ENCODE peak calls at places on chromosomes 5 and 9, in four cellular contexts. N is psoas muscle, G is ovary, M is OCI-LY7. Q is an unnamed sample.

GRCh38 chr9:91047529-91047928 is 245.9 kb downstream of the SYK start:
- DNase-seq in G (no peak), N (no peak), M (no peak), Q (no peak)

GRCh38 chr5:151071021-151071420 is 9.8 kb downstream of the TNIP1 start:
- DNase-seq in M (no peak), G (no peak), N (no peak), Q (no peak)

GRCh38 chr5:125045647-125046046 is 299.2 kb upstream of the ZNF608 start:
- DNase-seq in G (no peak), N (no peak), M (no peak), Q (no peak)

GRCh38 chr5:160271396-160271795 is 41.0 kb downstream of the CCNJL start:
- DNase-seq in M (peak; percentile 54), G (no peak), N (no peak), Q (peak; percentile 73)

GRCh38 chr5:58543723-58544122 is 39.2 kb upstream of the RAB3C start:
- DNase-seq in M (no peak), G (no peak), N (no peak), Q (no peak)

GRCh38 chr9:93713716-93714115 is 137.3 kb downstream of the PHF2 start:
- DNase-seq in M (no peak), G (no peak), N (no peak), Q (no peak)

GRCh38 chr9:109831996-109832395 is 52.0 kb downstream of the PALM2AKAP2 start:
- DNase-seq in M (no peak), G (no peak), N (no peak), Q (no peak)

GRCh38 chr5:144335561-144335960 is 164.9 kb downstream of the KCTD16 start:
- DNase-seq in M (no peak), G (no peak), N (no peak), Q (no peak)

GRCh38 chr9:128628471-128629048 is 28.1 kb downstream of the DYNC2I2 start:
- DNase-seq in N (peak; percentile 91), M (no peak), G (peak; percentile 49), Q (no peak)

DNA sequence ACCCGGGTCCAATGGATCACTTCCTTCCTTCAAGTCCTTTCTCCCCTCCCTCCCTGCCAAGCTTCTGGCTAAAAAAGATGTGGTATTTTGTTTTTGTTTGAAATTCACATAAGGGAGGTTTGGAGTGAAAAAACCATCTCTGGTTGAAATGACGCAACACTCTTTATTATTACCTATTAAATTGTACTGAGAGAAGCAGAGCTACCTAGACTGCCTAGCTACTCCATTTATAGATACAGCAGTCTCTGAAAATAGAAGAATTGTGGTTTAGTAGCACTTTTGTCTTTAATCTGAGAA is 265.1 kb downstream of the MLLT3 start:
- DNase-seq in M (no peak), N (no peak), G (no peak), Q (no peak)
- H3K9me3 ChIP-seq in M (no peaks in the 10 kb centered on the region), N (no peaks in the 10 kb centered on the region), G (no peaks in the 10 kb centered on the region), Q (no peaks in the 10 kb centered on the region)

DNA sequence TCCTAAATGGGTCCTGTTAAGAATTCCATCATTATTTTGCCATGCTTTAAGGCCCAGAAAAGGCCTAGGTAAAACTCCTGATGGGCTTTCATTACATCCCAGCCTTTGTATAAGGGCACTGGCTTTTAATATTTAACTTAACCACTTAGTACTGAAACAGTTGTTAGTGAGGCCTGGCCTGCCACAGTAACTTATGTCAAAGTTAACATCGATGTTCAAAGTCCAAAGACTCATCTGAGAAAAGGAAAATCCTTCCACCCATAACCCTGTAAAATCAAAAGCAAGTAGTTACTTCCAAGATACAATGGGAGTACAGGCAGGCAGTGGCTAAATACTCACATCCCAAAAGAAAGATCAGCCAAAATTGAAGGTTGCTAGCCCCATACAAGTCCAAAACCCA is 15.0 kb upstream of the UGT3A1 start:
- DNase-seq in G (no peak), M (no peak), N (no peak), Q (no peak)
- H3K9me3 ChIP-seq in G (no peaks in the 10 kb centered on the region), M (peaks cover 7% of the 10 kb centered on the region), N (no peaks in the 10 kb centered on the region), Q (peaks cover 3% of the 10 kb centered on the region)

GRCh38 chr5:114695292-114695904 is 333.5 kb downstream of the KCNN2 start:
- DNase-seq in G (no peak), M (no peak), N (peak; percentile 48), Q (peak; percentile 16)
- H3K9me3 ChIP-seq in G (no peaks in the 10 kb centered on the region), M (no peaks in the 10 kb centered on the region), N (no peaks in the 10 kb centered on the region), Q (peaks cover 7% of the 10 kb centered on the region)

DNA sequence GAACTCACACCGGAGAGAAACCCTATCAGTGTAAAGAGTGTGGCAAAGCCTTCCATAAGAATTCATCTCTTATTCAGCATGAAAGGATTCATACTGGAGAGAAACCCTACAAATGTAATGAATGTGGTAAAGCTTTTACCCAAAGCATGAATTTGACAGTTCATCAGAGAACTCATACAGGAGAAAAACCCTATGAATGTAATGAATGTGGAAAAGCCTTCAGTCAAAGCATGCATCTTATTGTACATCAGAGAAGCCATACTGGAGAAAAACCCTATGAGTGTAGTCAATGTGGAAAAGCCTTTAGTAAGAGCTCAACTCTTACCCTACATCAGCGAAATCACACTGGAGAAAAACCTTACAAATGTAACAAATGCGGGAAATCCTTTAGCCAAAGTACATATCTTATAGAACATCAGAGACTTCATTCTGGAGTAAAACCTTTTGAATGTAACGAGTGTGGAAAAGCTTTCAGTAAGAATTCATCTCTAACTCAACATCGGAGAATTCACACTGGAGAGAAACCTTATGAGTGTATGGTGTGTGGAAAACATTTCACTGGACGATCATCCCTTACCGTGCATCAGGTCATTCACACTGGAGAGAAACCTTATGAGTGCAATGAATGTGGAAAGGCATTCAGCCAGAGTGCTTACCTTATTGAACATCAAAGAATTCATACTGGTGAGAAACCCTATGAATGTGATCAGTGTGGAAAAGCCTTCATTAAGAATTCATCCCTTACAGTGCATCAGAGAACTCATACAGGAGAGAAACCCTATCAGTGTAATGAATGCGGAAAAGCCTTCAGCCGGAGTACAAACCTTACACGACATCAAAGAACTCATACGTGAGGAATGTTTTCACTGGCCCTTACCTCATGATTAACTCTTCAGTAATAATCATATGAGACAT is 8.9 kb upstream of the ZNF454 start:
- DNase-seq in M (no peak), N (no peak), G (no peak), Q (no peak)
- H3K9me3 ChIP-seq in M (peaks cover 36% of the 10 kb centered on the region), N (peaks cover 89% of the 10 kb centered on the region), G (peaks cover 26% of the 10 kb centered on the region), Q (peaks cover 27% of the 10 kb centered on the region)

GRCh38 chr5:179301796-179302195 is 43.5 kb downstream of the ADAMTS2 start:
- DNase-seq in G (peak; percentile 35), N (no peak), M (no peak), Q (no peak)

GRCh38 chr5:179303801-179304200 is 41.5 kb downstream of the ADAMTS2 start:
- DNase-seq in G (peak; percentile 14), N (peak; percentile 15), M (no peak), Q (no peak)

GRCh38 chr5:179300834-179301233 is 44.4 kb downstream of the ADAMTS2 start:
- DNase-seq in M (no peak), G (peak; percentile 60), N (peak; percentile 77), Q (no peak)

GRCh38 chr5:179302499-179303185 is 42.6 kb downstream of the ADAMTS2 start:
- DNase-seq in N (no peak), G (peak; percentile 29), M (no peak), Q (no peak)

DNA sequence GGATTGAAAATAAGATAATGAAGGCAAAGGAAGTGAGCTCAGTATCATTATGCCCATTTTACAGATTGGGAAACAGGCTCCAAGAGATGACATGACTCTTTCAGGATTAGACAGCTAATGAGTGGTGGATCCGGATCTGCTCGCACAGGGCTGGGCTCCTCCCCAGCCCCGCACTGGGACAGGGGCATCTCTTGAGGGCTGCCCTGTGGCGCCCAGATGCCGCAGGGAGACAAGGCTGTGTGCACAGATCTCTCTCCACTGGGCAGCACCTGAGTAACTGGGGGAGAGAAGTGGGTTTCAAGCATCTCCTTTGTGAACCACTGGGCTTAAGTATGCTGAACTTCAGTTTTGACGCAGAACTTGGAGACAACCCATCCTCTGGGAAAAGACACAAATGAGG is 43.9 kb downstream of the ADAMTS2 start:
- DNase-seq in G (peak; percentile 12), N (no peak), M (no peak), Q (no peak)
- H3K9me3 ChIP-seq in G (no peaks in the 10 kb centered on the region), N (peaks cover 10% of the 10 kb centered on the region), M (no peaks in the 10 kb centered on the region), Q (no peaks in the 10 kb centered on the region)

DNA sequence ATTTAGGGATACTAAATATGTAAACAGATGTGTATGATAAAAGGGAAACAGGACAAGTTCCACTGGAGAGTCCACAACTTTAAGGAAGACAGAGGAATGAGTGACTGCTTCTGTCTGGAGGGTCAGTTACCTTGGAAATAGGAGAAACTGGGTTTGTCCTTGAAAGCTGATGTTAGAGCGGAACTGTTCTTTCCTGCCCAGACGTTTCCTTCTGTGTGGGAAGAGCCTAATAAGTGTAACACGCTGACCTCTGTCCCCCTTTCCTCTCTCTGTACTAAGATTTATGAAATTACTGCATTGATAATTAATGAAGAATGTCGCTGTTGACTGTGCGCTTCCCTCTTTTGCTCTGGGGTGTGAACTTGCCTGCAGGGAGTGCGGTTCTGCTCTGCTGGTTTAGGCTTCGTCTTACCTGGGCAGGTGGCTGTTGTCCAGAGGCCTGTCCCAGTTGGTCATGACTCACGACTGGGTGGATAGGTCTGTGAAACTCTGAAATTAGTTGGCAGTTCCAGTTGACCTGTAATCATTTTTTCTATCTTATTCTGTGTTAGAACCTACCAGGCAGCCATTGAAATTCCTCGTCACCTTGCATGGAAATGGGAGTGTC is 126.8 kb downstream of the MTRR start:
- DNase-seq in N (no peak), M (no peak), G (no peak), Q (no peak)
- H3K9me3 ChIP-seq in N (peaks cover 8% of the 10 kb centered on the region), M (no peaks in the 10 kb centered on the region), G (no peaks in the 10 kb centered on the region), Q (no peaks in the 10 kb centered on the region)

DNA sequence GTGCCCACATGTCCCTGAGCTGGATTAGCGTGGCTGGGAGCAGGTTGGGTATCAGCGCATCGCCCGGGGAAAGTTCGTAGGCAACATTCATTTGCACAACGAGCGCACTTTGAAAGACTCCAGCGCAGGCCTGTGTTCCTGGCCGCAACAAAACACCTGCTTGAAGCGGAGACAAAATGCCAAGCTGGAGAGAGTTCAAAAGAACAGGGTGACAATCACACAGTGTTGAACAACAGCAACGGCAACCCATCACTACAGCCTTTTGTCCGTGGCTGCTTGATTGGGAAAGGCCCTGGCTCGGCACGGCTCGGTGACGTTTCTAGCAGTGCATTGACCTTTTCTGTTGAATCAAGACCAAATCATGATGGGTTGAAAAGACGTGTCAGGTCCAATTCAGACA is 336.3 kb downstream of the IRX1 start:
- DNase-seq in N (no peak), G (no peak), M (no peak), Q (no peak)
- H3K9me3 ChIP-seq in N (peaks cover 6% of the 10 kb centered on the region), G (no peaks in the 10 kb centered on the region), M (no peaks in the 10 kb centered on the region), Q (no peaks in the 10 kb centered on the region)

GRCh38 chr5:166594552-166594951 is 1696.9 kb upstream of the WWC1 start:
- DNase-seq in N (no peak), M (no peak), G (no peak), Q (no peak)
- H3K9me3 ChIP-seq in N (no peaks in the 10 kb centered on the region), M (no peaks in the 10 kb centered on the region), G (no peaks in the 10 kb centered on the region), Q (no peaks in the 10 kb centered on the region)

DNA sequence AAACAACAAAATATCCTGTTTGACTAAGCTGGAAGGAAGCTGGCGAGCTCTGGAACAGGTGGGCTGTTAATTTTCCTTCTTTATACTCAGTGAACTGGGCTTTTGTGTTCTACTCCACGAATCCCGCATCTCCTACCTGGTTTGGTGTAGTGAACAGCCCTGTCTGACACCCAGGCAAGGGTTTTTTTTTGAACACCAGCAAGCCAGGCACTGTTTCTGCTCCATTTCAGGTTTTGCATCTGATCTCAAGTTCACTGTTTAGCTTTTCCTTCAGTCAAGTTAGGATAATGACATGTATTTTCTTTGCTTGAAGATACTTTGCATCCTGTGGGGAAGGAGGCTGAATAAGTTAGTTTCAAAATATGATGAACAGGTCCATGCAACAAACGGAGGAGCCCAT is 204.5 kb downstream of the SEMA6A start:
- DNase-seq in M (no peak), G (no peak), N (no peak), Q (no peak)
- H3K9me3 ChIP-seq in M (no peaks in the 10 kb centered on the region), G (no peaks in the 10 kb centered on the region), N (no peaks in the 10 kb centered on the region), Q (no peaks in the 10 kb centered on the region)

GRCh38 chr5:152601806-152602467 is 196.9 kb upstream of the NMUR2 start:
- DNase-seq in G (no peak), M (no peak), N (no peak), Q (no peak)
- H3K9me3 ChIP-seq in G (no peaks in the 10 kb centered on the region), M (no peaks in the 10 kb centered on the region), N (no peaks in the 10 kb centered on the region), Q (no peaks in the 10 kb centered on the region)

Q was measured in SJCRH30.